ENCODE peak calls at places on chromosomes 12 and 14, in seven cellular contexts. B, G, D, I, P, M and F are unnamed samples.

GRCh38 chr14:20631821-20632389 is 9.6 kb downstream of the OR6S1 start:
- DNase-seq in B (peak), P (peak), G (peak), D (peak), I (peak), M (peak), F (no peak)

GRCh38 chr14:70139384-70139783 is 49.4 kb downstream of the SLC8A3 start:
- DNase-seq in I (no peak), B (no peak), G (no peak), P (no peak), M (no peak), D (no peak), F (no peak)

GRCh38 chr12:19829100-19829853 is 390.0 kb downstream of the AEBP2 start:
- DNase-seq in M (no peak), B (no peak), D (no peak), G (no peak), P (no peak), I (no peak), F (no peak)

GRCh38 chr14:71658261-71658860 is 273.9 kb upstream of the RGS6 start:
- DNase-seq in I (no peak), D (no peak), B (no peak), G (no peak), P (no peak), M (no peak), F (no peak)

GRCh38 chr14:24665440-24665991 is 31.5 kb upstream of the GZMB start:
- DNase-seq in B (no peak), M (no peak), D (no peak), P (no peak), I (peak), G (no peak), F (no peak)

GRCh38 chr12:120688527-120689071 is 1.6 kb downstream of the MLEC start:
- DNase-seq in D (no peak), P (no peak), I (peak), M (no peak), B (no peak), G (no peak), F (no peak)

GRCh38 chr12:59834659-59835474 is 239.0 kb downstream of the SLC16A7 start:
- DNase-seq in P (peak), D (no peak), I (peak), G (no peak), B (no peak), M (no peak), F (no peak)

GRCh38 chr12:19131020-19131431 is 1.5 kb downstream of the PLEKHA5 start:
- DNase-seq in G (peak), D (peak), P (peak), M (no peak), I (peak), B (no peak), F (no peak)

GRCh38 chr14:21039585-21040369 is 2.4 kb upstream of the RNASE7 start:
- DNase-seq in G (peak), B (peak), I (peak), D (peak), M (no peak), P (peak), F (no peak)

GRCh38 chr14:73209943-73210342 is 27.4 kb upstream of the PAPLN start:
- DNase-seq in P (peak), I (peak), M (no peak), D (no peak), G (no peak), B (no peak), F (no peak)

GRCh38 chr14:31858868-31859267 is 218.2 kb upstream of the ARHGAP5 start:
- DNase-seq in D (no peak), P (peak), G (no peak), B (no peak), M (no peak), I (no peak), F (no peak)

GRCh38 chr14:99566009-99566389 is 38.0 kb downstream of the CCDC85C start:
- DNase-seq in B (peak), M (no peak), D (no peak), P (no peak), G (peak), I (peak), F (no peak)

GRCh38 chr12:130218682-130219081 is 56.4 kb downstream of the FZD10 start:
- DNase-seq in I (no peak), G (no peak), P (no peak), B (no peak), M (no peak), D (no peak), F (no peak)

GRCh38 chr12:98399532-98399931 is 115.9 kb upstream of the TMPO start:
- DNase-seq in G (no peak), I (peak), D (no peak), P (peak), B (no peak), M (no peak), F (peak)

GRCh38 chr12:6532051-6532926 is 2.0 kb upstream of the GAPDH start:
- DNase-seq in P (peak), G (peak), D (peak), B (no peak), M (no peak), I (peak), F (peak)

GRCh38 chr12:44217146-44217883 is 381.4 kb downstream of the TMEM117 start:
- DNase-seq in P (no peak), D (no peak), B (no peak), I (peak), G (no peak), M (no peak), F (no peak)

GRCh38 chr14:33569844-33570716 is 380.8 kb downstream of the EGLN3 start:
- DNase-seq in B (no peak), G (no peak), D (no peak), P (peak), M (no peak), I (peak), F (no peak)

GRCh38 chr14:100802766-100803693 is 22.9 kb upstream of the MEG3 start:
- DNase-seq in M (no peak), P (no peak), G (no peak), I (no peak), B (no peak), D (no peak), F (no peak)

DNA sequence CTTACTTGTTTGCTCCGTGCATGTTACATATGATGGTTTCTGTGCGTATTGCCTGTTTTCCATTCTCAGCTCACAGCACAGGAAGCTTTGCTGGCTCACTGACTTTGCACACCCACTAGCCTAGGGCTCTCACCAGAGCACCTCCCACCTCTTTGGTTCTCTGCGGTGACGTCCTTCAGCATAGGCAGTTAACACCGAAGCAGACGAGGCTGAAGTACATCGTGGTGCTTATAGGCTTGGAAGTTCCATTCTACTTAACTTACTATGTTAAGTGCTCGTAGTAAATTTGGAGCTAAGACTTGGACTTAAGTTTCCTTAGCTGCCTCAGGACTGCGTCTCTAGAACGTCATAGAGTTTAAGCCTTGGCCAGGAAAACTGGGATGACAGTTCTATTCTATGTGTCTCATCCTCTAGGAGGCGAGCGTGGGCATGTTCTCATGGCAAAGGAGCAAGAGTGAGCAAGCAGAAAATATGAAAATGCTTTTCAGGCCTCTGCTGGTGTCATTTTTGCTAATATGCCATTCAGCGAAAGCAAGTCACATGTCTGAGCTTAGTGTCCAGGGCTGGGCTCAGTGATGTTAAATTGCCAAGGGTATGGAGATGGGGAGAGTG is 57.4 kb downstream of the NRXN3 start:
- DNase-seq in P (no peak), D (no peak), B (no peak), I (peak), G (no peak), M (no peak), F (no peak)
- TF ChIP-seq CTCF in P (no peak), D (no peak), B (no peak), I (peak), G (no peak), M (no peak), F (no peak)

GRCh38 chr12:53984901-53985357 is at the start of gene HOXC10:
- DNase-seq in G (peak), I (peak), D (peak), B (peak), P (peak), M (peak), F (peak)

GRCh38 chr12:53980448-53981388 is 4.2 kb upstream of the HOXC10 start:
- DNase-seq in M (no peak), I (no peak), P (no peak), B (no peak), D (no peak), G (no peak), F (no peak)

GRCh38 chr12:53983580-53984572 is 1.1 kb upstream of the HOXC10 start:
- DNase-seq in P (no peak), D (no peak), G (no peak), M (no peak), B (no peak), I (no peak), F (no peak)

GRCh38 chr12:53982616-53983579 is 2.0 kb upstream of the HOXC10 start:
- DNase-seq in D (no peak), P (no peak), G (no peak), M (no peak), B (no peak), I (no peak), F (no peak)

DNA sequence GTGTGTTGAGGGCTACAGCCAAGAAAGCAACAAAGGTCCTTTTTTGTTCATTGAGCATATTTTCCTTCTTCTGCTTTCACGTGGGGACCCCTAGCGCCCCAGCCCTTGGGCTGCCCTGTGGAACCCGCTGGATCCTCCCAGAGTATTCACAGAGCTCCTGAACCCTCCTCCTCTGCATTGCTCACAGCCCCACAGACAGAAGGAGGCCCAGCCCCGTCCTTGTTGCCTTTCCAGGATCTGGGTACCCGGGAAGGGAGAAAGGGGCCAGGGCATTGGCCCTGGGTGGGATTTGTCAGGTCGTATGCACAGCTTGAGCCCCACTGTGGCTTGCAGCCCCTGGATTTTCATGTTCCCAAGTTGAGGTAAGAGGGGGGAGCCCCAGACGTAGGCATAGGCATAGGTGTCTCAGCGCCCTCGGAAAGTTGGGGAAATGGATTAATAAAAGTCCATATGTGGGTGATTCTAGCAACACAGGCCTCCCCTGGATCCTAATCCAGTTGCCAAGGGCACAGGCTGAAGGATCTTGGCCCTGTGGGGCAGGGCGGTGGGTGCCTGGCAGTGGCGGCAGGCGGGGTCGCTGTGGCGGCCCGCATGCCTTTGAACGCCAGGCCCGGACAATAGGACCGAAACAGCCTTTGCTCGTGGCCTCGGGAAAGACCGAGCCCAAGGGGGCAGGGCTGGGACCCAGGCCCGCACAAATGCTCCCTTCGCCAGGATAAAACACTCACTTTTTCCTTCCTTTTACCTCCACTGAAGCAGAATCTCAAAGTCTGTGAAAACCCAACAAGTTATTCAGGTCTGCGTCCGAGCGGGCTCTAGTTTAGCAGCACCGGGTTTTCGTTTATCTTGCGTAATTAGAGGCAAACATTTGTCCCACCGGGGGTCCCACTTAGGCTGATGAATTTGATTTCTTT is 3.0 kb upstream of the HOXC10 start:
- DNase-seq in I (no peak), G (no peak), D (no peak), B (no peak), M (no peak), P (no peak), F (no peak)
- H3K4me3 ChIP-seq in I (no peak), G (no peak), D (no peak), B (no peak), M (no peak), P (no peak), F (peak)

DNA sequence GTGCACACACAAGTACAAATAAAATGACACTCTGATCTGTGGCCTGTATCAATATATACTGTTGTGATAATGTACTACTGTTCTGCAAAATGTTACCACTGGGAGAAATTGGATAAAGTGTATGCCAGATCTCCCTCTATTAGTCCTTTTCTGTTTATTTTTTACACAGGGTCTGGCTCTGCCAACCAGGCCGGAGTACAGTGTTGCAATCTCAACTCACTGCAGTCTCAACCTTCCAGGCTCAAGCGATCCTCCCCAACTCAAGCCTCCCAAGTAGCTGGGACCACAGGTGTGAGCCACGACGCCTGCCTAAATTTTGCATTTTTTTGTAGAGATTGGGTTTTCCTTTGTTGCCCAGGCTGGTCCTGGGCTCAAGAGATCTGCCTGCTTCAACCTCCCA is 1.9 kb downstream of the NT5DC3 start:
- DNase-seq in G (no peak), I (no peak), B (no peak), P (no peak), M (no peak), D (no peak), F (no peak)
- TF ChIP-seq CTCF in G (no peak), I (no peak), B (no peak), P (no peak), M (no peak), D (no peak), F (no peak)

DNA sequence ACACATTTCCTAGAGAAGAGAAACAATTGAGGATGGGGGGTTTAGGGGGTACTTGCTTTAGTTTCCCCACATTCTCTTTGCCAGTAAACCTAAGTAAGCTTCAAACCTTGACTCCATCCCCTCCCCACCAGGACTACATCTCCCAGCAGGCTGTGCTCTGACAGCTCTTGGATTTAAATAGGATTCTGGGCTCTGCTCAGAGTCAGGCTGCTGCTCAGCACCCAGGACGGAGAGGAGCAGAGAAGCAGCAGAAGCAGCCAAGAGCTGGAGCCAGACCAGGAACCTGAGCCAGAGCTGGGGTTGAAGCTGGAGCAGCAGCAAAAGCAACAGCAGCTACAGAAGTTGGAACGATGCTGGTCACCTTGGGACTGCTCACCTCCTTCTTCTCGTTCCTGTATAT is 20.6 kb downstream of the RDH12 start:
- DNase-seq in P (peak), I (peak), B (peak), M (no peak), D (peak), G (no peak), F (no peak)
- H3K4me3 ChIP-seq in P (no peak), I (peak), B (peak), M (no peak), D (no peak), G (no peak), F (no peak)

GRCh38 chr14:104087505-104087904 is 2.0 kb downstream of the ASPG start:
- DNase-seq in M (no peak), G (no peak), B (peak), P (no peak), I (no peak), D (no peak), F (no peak)

GRCh38 chr14:104085889-104086201 is 345 bp downstream of the ASPG start:
- DNase-seq in D (no peak), M (no peak), P (no peak), G (no peak), I (no peak), B (no peak), F (no peak)

GRCh38 chr14:104085032-104085888 is at the start of gene ASPG:
- DNase-seq in D (peak), P (no peak), G (no peak), B (peak), M (no peak), I (no peak), F (no peak)

GRCh38 chr14:104086661-104087461 is 1.4 kb downstream of the ASPG start:
- DNase-seq in G (no peak), P (no peak), D (no peak), B (peak), M (no peak), I (no peak), F (no peak)

DNA sequence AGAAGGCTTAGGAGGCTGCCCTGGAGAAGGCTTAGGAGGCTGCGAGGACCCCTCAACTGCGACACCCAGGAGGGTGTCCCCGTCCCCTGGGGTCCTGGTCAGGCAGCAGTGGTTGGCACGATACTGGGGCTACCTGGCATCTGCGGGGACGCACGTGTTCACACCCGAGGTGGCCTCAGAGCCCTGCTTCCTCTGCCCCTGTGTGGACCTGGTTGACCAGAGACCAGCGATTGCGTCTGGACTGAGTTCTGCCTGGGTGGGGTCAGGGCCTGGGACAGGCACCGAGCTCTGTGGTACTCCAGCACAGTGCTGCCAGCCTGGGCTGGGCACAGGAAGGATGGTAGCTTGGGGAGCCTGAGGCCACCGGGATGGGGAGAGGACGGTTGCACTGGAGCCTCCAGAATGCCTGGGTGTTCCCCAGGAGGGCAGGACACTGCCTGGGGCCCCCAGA is 735 bp downstream of the ASPG start:
- DNase-seq in P (no peak), D (peak), I (no peak), B (peak), G (no peak), M (no peak), F (no peak)
- TF ChIP-seq CTCF in P (no peak), D (no peak), I (no peak), B (no peak), G (no peak), M (no peak), F (no peak)

GRCh38 chr12:117921922-117922777 is 46.6 kb downstream of the KSR2 start:
- DNase-seq in M (no peak), D (no peak), I (no peak), P (no peak), B (no peak), G (no peak), F (no peak)

GRCh38 chr12:117926391-117926899 is 42.3 kb downstream of the KSR2 start:
- DNase-seq in D (no peak), G (no peak), I (no peak), M (no peak), P (no peak), B (no peak), F (no peak)
- H3K4me3 ChIP-seq in D (no peak), G (no peak), I (no peak), M (no peak), P (no peak), B (no peak), F (no peak)

DNA sequence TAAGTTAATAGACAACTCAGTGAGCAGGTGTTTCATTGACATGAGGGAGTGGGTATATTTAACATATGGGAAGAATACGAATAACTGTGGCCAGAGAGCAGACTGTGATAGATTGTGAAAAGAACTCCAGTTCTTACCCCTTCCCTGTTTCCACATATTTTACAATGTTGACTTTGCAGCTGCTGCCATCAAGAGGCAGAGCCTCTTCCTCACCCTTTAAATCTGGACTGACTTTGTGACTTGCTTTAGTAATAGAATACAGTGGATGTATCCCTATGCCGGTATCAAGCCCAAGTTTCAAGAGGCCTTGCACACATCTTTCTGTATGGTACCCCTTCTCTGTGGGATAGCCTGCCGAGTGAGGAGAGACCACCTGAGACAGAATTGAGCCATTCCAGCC is 356.7 kb downstream of the ETNK1 start:
- DNase-seq in P (peak), M (no peak), D (no peak), B (no peak), G (no peak), I (peak), F (no peak)
- TF ChIP-seq CTCF in P (peak), M (no peak), D (no peak), B (no peak), G (no peak), I (peak), F (peak)

GRCh38 chr14:82075566-82075965 is 541.9 kb upstream of the SEL1L start:
- DNase-seq in P (peak), I (peak), M (no peak), G (no peak), B (peak), D (no peak), F (no peak)

GRCh38 chr14:82067221-82067620 is 533.6 kb upstream of the SEL1L start:
- DNase-seq in M (no peak), G (no peak), D (no peak), B (no peak), I (no peak), P (no peak), F (no peak)

GRCh38 chr14:82070753-82071152 is 537.1 kb upstream of the SEL1L start:
- DNase-seq in G (no peak), D (no peak), P (no peak), B (no peak), I (no peak), M (no peak), F (no peak)

DNA sequence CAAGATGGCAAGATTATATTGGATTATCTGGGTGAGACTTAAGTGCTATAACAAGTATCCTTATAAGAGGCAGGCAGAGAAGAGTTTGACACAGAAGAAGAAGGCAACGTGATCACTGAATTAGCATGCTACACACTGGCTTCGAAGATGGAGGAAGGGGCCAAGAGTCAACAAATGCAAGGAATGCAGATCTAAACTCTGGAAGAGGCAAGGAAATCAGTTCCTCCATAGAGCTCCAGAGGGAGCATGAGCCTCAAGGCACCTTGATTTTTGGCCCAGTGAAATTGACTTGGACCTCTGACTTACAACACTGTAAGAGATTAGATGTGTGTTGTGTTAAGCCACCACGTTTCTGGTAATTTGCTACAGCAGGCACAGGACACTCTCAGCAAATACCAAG is 536.4 kb upstream of the SEL1L start:
- DNase-seq in G (no peak), B (no peak), D (no peak), P (no peak), M (no peak), I (no peak), F (no peak)
- H3K4me3 ChIP-seq in G (no peak), B (no peak), D (no peak), P (no peak), M (no peak), I (no peak), F (no peak)